ENCODE peak calls at places on chromosomes 3 and 15, in eight cellular contexts. G is transverse colon, A is gastrocnemius medialis, R is neural progenitor cell, O is BE2C, K is HepG2, Y is IMR-90, M is tibial artery. D is an unnamed sample.

GRCh38 chr15:64044315-64045105 is 1.8 kb downstream of the DAPK2 start:
- DNase-seq in G (no peak), A (no peak), R (no peak), O (no peak), K (no peak), Y (no peak), M (no peak), D (no peak)

GRCh38 chr15:101570238-101570637 is 80.7 kb upstream of the PCSK6 start:
- DNase-seq in G (no peak), A (no peak), R (no peak), O (no peak), K (no peak), Y (no peak), M (no peak), D (no peak)

GRCh38 chr3:188286087-188286513 is 132.1 kb downstream of the LPP start:
- DNase-seq in G (no peak), A (peak; percentile 88), R (no peak), O (no peak), K (no peak), Y (peak; percentile 100), M (peak; percentile 90), D (no peak)

GRCh38 chr3:60053518-60054265 is 1003.9 kb upstream of the CFAP20DC start:
- DNase-seq in G (no peak), A (no peak), R (no peak), O (no peak), K (no peak), Y (peak; percentile 59), M (no peak), D (no peak)

GRCh38 chr3:8143186-8143585 is 358.4 kb upstream of the LMCD1 start:
- DNase-seq in G (no peak), A (no peak), R (no peak), O (no peak), K (no peak), Y (no peak), M (no peak), D (no peak)

GRCh38 chr15:99564221-99565030 is 1.4 kb upstream of the MEF2A start:
- DNase-seq in G (peak; percentile 19), A (peak; percentile 15), R (peak; percentile 39), O (no peak), K (peak; percentile 36), Y (peak; percentile 13), M (no peak), D (no peak)

GRCh38 chr3:132006605-132007204 is 28.1 kb downstream of the CPNE4 start:
- DNase-seq in G (peak; percentile 12), A (no peak), R (peak; percentile 58), O (peak; percentile 56), K (peak; percentile 25), Y (peak; percentile 24), M (no peak), D (peak; percentile 34)

GRCh38 chr15:60407406-60407805 is 9.6 kb upstream of the ANXA2 start:
- DNase-seq in G (no peak), A (no peak), R (no peak), O (no peak), K (no peak), Y (peak; percentile 91), M (no peak), D (no peak)

GRCh38 chr15:48965972-48966371 is 2.3 kb upstream of the SHC4 start:
- DNase-seq in G (no peak), A (no peak), R (no peak), O (peak; percentile 60), K (no peak), Y (peak; percentile 78), M (peak; percentile 84), D (no peak)

GRCh38 chr3:48952510-48953118 is 34.0 kb downstream of the ARIH2 start:
- DNase-seq in G (peak; percentile 70), A (no peak), R (peak; percentile 50), O (peak; percentile 21), K (peak; percentile 45), Y (no peak), M (no peak), D (peak; percentile 33)

GRCh38 chr3:10292505-10293419 is at the start of gene GHRL:
- DNase-seq in G (no peak), A (no peak), R (no peak), O (no peak), K (peak; percentile 79), Y (no peak), M (no peak), D (no peak)

GRCh38 chr3:148493631-148494030 is 204.1 kb upstream of the AGTR1 start:
- DNase-seq in G (no peak), A (no peak), R (no peak), O (no peak), K (no peak), Y (no peak), M (no peak), D (no peak)

GRCh38 chr15:95630683-95631082 is 699.8 kb upstream of the NR2F2 start:
- DNase-seq in G (no peak), A (no peak), R (no peak), O (no peak), K (no peak), Y (no peak), M (no peak), D (no peak)

GRCh38 chr3:164208026-164208425 is 870.3 kb downstream of the SI start:
- DNase-seq in G (no peak), A (no peak), R (no peak), O (no peak), K (no peak), Y (no peak), M (no peak), D (no peak)

GRCh38 chr3:136546718-136547117 is 205.5 kb downstream of the STAG1 start:
- DNase-seq in G (no peak), A (no peak), R (no peak), O (no peak), K (no peak), Y (peak; percentile 22), M (no peak), D (no peak)

GRCh38 chr3:136544532-136544931 is 207.6 kb downstream of the STAG1 start:
- DNase-seq in G (no peak), A (no peak), R (no peak), O (no peak), K (no peak), Y (peak; percentile 31), M (no peak), D (no peak)

GRCh38 chr3:136547293-136547692 is 204.9 kb downstream of the STAG1 start:
- DNase-seq in G (no peak), A (no peak), R (no peak), O (no peak), K (no peak), Y (peak; percentile 55), M (no peak), D (no peak)

GRCh38 chr3:136543385-136543784 is 208.8 kb downstream of the STAG1 start:
- DNase-seq in G (no peak), A (no peak), R (no peak), O (no peak), K (no peak), Y (peak; percentile 45), M (no peak), D (no peak)

DNA sequence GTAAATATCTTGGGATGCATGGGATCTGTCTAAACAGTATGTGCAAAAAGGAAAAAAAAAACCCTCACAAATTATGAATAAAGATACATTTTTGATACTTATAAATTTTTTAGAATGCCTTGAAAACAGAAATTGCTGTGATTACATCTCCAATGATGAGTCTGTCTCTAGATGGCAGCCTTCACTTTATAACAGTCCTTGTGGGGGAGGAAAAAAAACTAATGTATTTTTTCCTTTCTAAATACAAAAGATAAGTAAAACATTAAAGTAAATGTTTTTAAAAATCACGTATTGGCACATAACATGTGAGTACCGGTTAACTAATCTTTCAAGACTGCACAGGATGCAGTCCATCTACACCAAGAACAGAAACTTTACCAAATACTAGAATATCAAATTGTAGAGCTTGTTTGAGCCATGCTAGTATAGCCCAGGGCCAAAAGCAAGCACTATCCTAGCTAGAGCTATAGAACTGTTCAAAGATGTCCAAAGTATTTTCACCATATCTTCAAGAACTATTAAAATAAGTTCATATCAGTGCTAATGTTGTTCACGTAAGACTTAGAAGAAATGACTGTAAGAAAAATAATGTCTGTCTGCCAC is 206.4 kb downstream of the STAG1 start:
- DNase-seq in G (no peak), A (no peak), R (no peak), O (no peak), K (no peak), Y (peak; percentile 51), M (no peak), D (no peak)
- TF ChIP-seq CTCF in G (peak; percentile 9), A (no peak), R (peak; percentile 37), O (peak; percentile 49), K (peak; percentile 44), Y (peak; percentile 53), M (no peak), D (no peak)

GRCh38 chr3:152737021-152737908 is 97.7 kb upstream of the P2RY1 start:
- DNase-seq in G (no peak), A (no peak), R (no peak), O (no peak), K (no peak), Y (peak; percentile 10), M (no peak), D (peak; percentile 29)
- H3K4me1 ChIP-seq in G (no peaks in the 10 kb centered on the region), A (no peaks in the 10 kb centered on the region), R (no peaks in the 10 kb centered on the region), O (no peaks in the 10 kb centered on the region), K (no peaks in the 10 kb centered on the region), Y (no peaks in the 10 kb centered on the region), M (no peaks in the 10 kb centered on the region), D (no peaks in the 10 kb centered on the region)

GRCh38 chr3:35862057-35862456 is 222.7 kb downstream of the ARPP21 start:
- DNase-seq in G (no peak), A (no peak), R (no peak), O (no peak), K (no peak), Y (no peak), M (no peak), D (no peak)

GRCh38 chr3:35867782-35868181 is 228.5 kb downstream of the ARPP21 start:
- DNase-seq in G (no peak), A (no peak), R (peak; percentile 23), O (no peak), K (no peak), Y (no peak), M (no peak), D (no peak)

GRCh38 chr3:35864871-35865270 is 225.5 kb downstream of the ARPP21 start:
- DNase-seq in G (no peak), A (no peak), R (no peak), O (no peak), K (no peak), Y (no peak), M (no peak), D (no peak)
- TF ChIP-seq CTCF in G (no peak), A (no peak), R (peak; percentile 8), O (no peak), K (no peak), Y (no peak), M (no peak), D (no peak)

GRCh38 chr3:160098261-160098908 is 109.8 kb downstream of the IL12A start:
- DNase-seq in G (no peak), A (no peak), R (no peak), O (no peak), K (no peak), Y (no peak), M (no peak), D (peak; percentile 36)

GRCh38 chr3:160103397-160103796 is 114.8 kb downstream of the IL12A start:
- DNase-seq in G (no peak), A (no peak), R (no peak), O (no peak), K (no peak), Y (no peak), M (no peak), D (no peak)

GRCh38 chr3:160099855-160100254 is 111.2 kb downstream of the IL12A start:
- DNase-seq in G (no peak), A (no peak), R (no peak), O (no peak), K (no peak), Y (no peak), M (no peak), D (no peak)

GRCh38 chr3:160098946-160099626 is 110.5 kb downstream of the IL12A start:
- DNase-seq in G (no peak), A (no peak), R (no peak), O (no peak), K (no peak), Y (no peak), M (no peak), D (no peak)

GRCh38 chr3:160100610-160101009 is 112.0 kb downstream of the IL12A start:
- DNase-seq in G (no peak), A (no peak), R (no peak), O (no peak), K (no peak), Y (no peak), M (no peak), D (no peak)
- H3K4me1 ChIP-seq in G (no peaks in the 10 kb centered on the region), A (no peaks in the 10 kb centered on the region), R (no peaks in the 10 kb centered on the region), O (no peaks in the 10 kb centered on the region), K (peaks cover 20% of the 10 kb centered on the region), Y (no peaks in the 10 kb centered on the region), M (no peaks in the 10 kb centered on the region), D (no peaks in the 10 kb centered on the region)